ENCODE peak calls at places on chromosomes 12 and 14, in four cellular contexts. B, F, T and C are unnamed samples.

GRCh38 chr12:14643247-14643646 is 53.2 kb downstream of the GUCY2C start:
- DNase-seq in B (no peak), F (no peak), T (no peak), C (no peak)

GRCh38 chr14:50023671-50024490 is 92.5 kb downstream of the VCPKMT start:
- DNase-seq in B (no peak), F (no peak), T (no peak), C (peak; percentile 34)

GRCh38 chr14:61877050-61877390 is 114.8 kb downstream of the SNAPC1 start:
- DNase-seq in B (no peak), F (no peak), T (no peak), C (no peak)

GRCh38 chr14:32510815-32511214 is 181.7 kb downstream of the AKAP6 start:
- DNase-seq in B (no peak), F (no peak), T (no peak), C (no peak)

GRCh38 chr12:25083211-25083610 is 111.7 kb downstream of the DNAI7 start:
- DNase-seq in B (no peak), F (no peak), T (no peak), C (no peak)

GRCh38 chr12:5220835-5221234 is 177.2 kb downstream of the KCNA5 start:
- DNase-seq in B (no peak), F (peak; percentile 24), T (no peak), C (no peak)

GRCh38 chr12:48980953-48981756 is 3.0 kb downstream of the WNT1 start:
- DNase-seq in B (no peak), F (no peak), T (no peak), C (peak; percentile 57)

GRCh38 chr14:47227051-47227600 is 448.3 kb downstream of the MDGA2 start:
- DNase-seq in B (no peak), F (no peak), T (no peak), C (no peak)

GRCh38 chr12:75208851-75209781 is 523 bp downstream of the KCNC2 start:
- DNase-seq in B (no peak), F (peak; percentile 6), T (no peak), C (no peak)

GRCh38 chr14:100688598-100689499 is 37.8 kb upstream of the DLK1 start:
- DNase-seq in B (no peak), F (no peak), T (no peak), C (peak; percentile 40)

GRCh38 chr14:98786456-98786855 is 485.5 kb downstream of the BCL11B start:
- DNase-seq in B (no peak), F (no peak), T (no peak), C (no peak)

GRCh38 chr12:44287545-44287944 is 451.7 kb downstream of the TMEM117 start:
- DNase-seq in B (no peak), F (no peak), T (no peak), C (no peak)

GRCh38 chr12:12450043-12450451 is 93.2 kb downstream of the BORCS5 start:
- DNase-seq in B (peak; percentile 54), F (no peak), T (no peak), C (no peak)

GRCh38 chr14:60656755-60657608 is 7.7 kb upstream of the SIX1 start:
- DNase-seq in B (peak; percentile 58), F (peak; percentile 10), T (peak; percentile 31), C (peak; percentile 75)

GRCh38 chr12:51593539-51593938 is 2.5 kb downstream of the SCN8A start:
- DNase-seq in B (peak; percentile 20), F (peak; percentile 51), T (no peak), C (no peak)

GRCh38 chr14:68506645-68507405 is 286.0 kb downstream of the ZFP36L1 start:
- DNase-seq in B (no peak), F (no peak), T (peak; percentile 96), C (no peak)

GRCh38 chr14:69183735-69184134 is 7.6 kb upstream of the EXD2 start:
- DNase-seq in B (peak; percentile 15), F (no peak), T (no peak), C (no peak)

GRCh38 chr12:48816148-48816854 is 2.0 kb upstream of the CACNB3 start:
- DNase-seq in B (no peak), F (no peak), T (no peak), C (no peak)

GRCh38 chr12:10562306-10562933 is 51.0 kb downstream of the MAGOHB start:
- DNase-seq in B (peak; percentile 16), F (peak; percentile 41), T (no peak), C (peak; percentile 13)

GRCh38 chr12:71780207-71780822 is 25.7 kb downstream of the RAB21 start:
- DNase-seq in B (peak; percentile 20), F (peak; percentile 62), T (no peak), C (peak; percentile 49)

GRCh38 chr12:53749986-53750811 is 1.6 kb downstream of the CISTR start:
- DNase-seq in B (no peak), F (no peak), T (no peak), C (no peak)

GRCh38 chr12:121637231-121637914 is 11.0 kb downstream of the ORAI1 start:
- DNase-seq in B (no peak), F (no peak), T (no peak), C (no peak)

GRCh38 chr14:93788557-93789365 is 476 bp upstream of the PRIMA1 start:
- DNase-seq in B (no peak), F (no peak), T (no peak), C (peak; percentile 41)

GRCh38 chr12:94457331-94457730 is 2.3 kb downstream of the CEP83 start:
- DNase-seq in B (no peak), F (no peak), T (no peak), C (no peak)

GRCh38 chr12:94458882-94459772 is 540 bp downstream of the CEP83 start:
- DNase-seq in B (peak; percentile 17), F (peak; percentile 9), T (no peak), C (peak; percentile 13)

GRCh38 chr12:94460594-94460959 is 910 bp upstream of the CEP83 start:
- DNase-seq in B (no peak), F (no peak), T (no peak), C (no peak)

GRCh38 chr12:94459773-94460593 is at the start of gene CEP83:
- DNase-seq in B (peak; percentile 78), F (peak; percentile 96), T (peak; percentile 80), C (peak; percentile 96)
- TF ChIP-seq BHLHE40 in B (no peak), F (peak; percentile 64), T (peak; percentile 73), C (no peak)

GRCh38 chr14:75025082-75025481 is 22.4 kb downstream of the EIF2B2 start:
- DNase-seq in B (no peak), F (peak; percentile 72), T (no peak), C (no peak)
- TF ChIP-seq JUNB in B (no peak), F (no peak), T (no peak), C (no peak)

GRCh38 chr14:28264306-28264705 is 502.3 kb upstream of the FOXG1 start:
- DNase-seq in B (no peak), F (no peak), T (no peak), C (no peak)
- TF ChIP-seq RFX5 in B (no peak), F (no peak), T (no peak), C (no peak)

GRCh38 chr12:109193896-109194295 is 77.5 kb downstream of the ACACB start:
- DNase-seq in B (no peak), F (no peak), T (no peak), C (no peak)

GRCh38 chr12:109189291-109189690 is 72.9 kb downstream of the ACACB start:
- DNase-seq in B (no peak), F (no peak), T (no peak), C (no peak)

GRCh38 chr12:109192358-109192757 is 76.0 kb downstream of the ACACB start:
- DNase-seq in B (no peak), F (no peak), T (no peak), C (peak; percentile 90)

GRCh38 chr12:109188108-109188712 is 71.8 kb downstream of the ACACB start:
- DNase-seq in B (no peak), F (no peak), T (no peak), C (no peak)

DNA sequence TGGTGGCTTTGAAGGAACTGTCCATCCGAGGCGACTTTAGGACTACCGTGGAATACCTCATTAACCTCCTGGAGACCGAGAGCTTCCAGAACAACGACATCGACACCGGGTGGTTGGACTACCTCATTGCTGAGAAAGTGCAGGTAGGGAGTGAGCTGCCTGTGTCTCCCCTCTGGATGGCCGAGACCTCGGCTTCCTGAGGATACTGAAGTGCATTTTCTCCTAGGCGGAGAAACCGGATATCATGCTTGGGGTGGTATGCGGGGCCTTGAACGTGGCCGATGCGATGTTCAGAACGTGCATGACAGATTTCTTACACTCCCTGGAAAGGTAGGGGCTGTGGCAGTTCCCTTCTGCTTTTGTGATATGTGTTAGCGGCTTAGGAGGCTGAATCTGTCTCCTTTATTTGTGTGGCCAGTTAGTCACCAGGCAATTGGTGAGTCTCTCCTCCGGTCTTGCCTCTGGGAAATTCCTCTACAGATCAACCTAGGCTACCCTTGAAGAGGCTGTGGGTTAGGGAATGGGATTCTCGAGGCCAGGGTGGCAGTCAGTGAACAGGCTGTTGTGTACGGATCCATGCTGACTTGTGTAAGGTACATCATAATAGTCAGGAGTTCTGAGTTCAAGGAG is 75.3 kb downstream of the ACACB start:
- DNase-seq in B (no peak), F (no peak), T (no peak), C (peak; percentile 70)
- TF ChIP-seq BHLHE40 in B (no peak), F (no peak), T (no peak), C (no peak)

GRCh38 chr12:62270384-62270783 is 10.2 kb downstream of the USP15 start:
- DNase-seq in B (no peak), F (no peak), T (no peak), C (no peak)
- TF ChIP-seq JUNB in B (no peak), F (no peak), T (no peak), C (no peak)

DNA sequence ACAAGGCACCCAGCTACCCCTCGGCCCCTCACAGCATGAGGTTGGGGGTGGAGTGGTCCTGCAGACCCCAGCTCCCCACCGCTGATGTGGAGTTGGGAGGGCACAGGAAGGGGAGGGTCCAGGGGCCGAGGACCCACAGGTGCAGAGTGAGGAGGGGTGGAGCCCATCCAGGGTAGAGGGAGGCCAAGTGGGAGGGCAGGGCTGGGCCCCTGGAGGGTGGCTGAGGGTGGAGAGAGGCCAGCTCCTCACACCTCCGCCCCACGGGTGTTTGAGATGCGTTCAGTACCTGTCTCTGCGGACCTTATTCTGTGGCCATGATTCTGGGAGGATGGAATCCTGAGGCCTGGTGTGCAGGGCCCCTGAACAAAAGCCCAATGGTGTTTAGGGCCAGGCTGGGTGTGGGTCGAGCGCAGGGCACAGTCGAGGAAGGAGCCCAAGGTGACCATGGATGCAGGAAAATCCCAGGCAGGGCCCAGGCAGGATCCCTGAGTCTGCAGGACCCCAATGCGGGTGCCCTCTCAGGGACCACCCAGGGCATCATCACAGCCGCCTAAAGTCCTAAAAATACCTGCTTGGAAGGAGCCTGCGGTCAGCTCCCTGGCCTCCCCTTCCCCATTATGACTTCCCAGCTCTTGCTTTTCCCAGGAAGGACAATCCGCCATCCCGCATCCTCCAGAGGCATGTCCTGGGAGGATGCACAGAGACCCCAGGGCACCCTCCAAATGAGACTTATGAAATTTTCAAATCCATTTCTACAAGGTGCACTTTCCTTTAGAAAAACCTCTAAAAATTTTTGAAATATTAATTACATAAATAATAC is 377.1 kb upstream of the SFSWAP start:
- DNase-seq in B (no peak), F (no peak), T (no peak), C (no peak)
- TF ChIP-seq RFX5 in B (no peak), F (no peak), T (no peak), C (no peak)